ENCODE peak calls at places on chromosomes 11 and 22, in nine cellular contexts. One of them, this sample, is unnamed.

GRCh38 chr11:69359735-69360470 is 65.9 kb downstream of the MYEOV start:
- DNase-seq in naive thymus-derived CD8-positive, alpha-beta T cell: no peak
- DNase-seq in NCI-H345: no peak
- DNase-seq in lung microvascular endothelial cell: peak
- DNase-seq in tibial artery: peak
- DNase-seq in HFF-Myc: no peak
- DNase-seq in WERI-Rb-1: no peak
- DNase-seq in SK-N-SH: no peak
- DNase-seq in NCI-H2081 treated with DMSO at 0.1 percent for 48 hours: no peak
- DNase-seq in this sample: no peak

GRCh38 chr11:1844221-1845094 is 5.7 kb downstream of the TNNI2 start:
- DNase-seq in NCI-H2081 treated with DMSO at 0.1 percent for 48 hours: no peak
- DNase-seq in WERI-Rb-1: no peak
- DNase-seq in NCI-H345: no peak
- DNase-seq in HFF-Myc: no peak
- DNase-seq in naive thymus-derived CD8-positive, alpha-beta T cell: peak
- DNase-seq in SK-N-SH: peak
- DNase-seq in lung microvascular endothelial cell: peak
- DNase-seq in tibial artery: no peak
- DNase-seq in this sample: peak

GRCh38 chr22:46068908-46069481 is 81.3 kb upstream of the PPARA start:
- DNase-seq in NCI-H2081 treated with DMSO at 0.1 percent for 48 hours: no peak
- DNase-seq in SK-N-SH: no peak
- DNase-seq in HFF-Myc: no peak
- DNase-seq in lung microvascular endothelial cell: peak
- DNase-seq in WERI-Rb-1: no peak
- DNase-seq in tibial artery: peak
- DNase-seq in naive thymus-derived CD8-positive, alpha-beta T cell: no peak
- DNase-seq in NCI-H345: peak
- DNase-seq in this sample: peak

GRCh38 chr22:44659140-44659539 is 42.9 kb upstream of the PRR5 start:
- DNase-seq in lung microvascular endothelial cell: no peak
- DNase-seq in SK-N-SH: peak
- DNase-seq in NCI-H345: no peak
- DNase-seq in WERI-Rb-1: no peak
- DNase-seq in tibial artery: no peak
- DNase-seq in NCI-H2081 treated with DMSO at 0.1 percent for 48 hours: no peak
- DNase-seq in naive thymus-derived CD8-positive, alpha-beta T cell: no peak
- DNase-seq in HFF-Myc: no peak
- DNase-seq in this sample: no peak

GRCh38 chr11:95829580-95830259 is 39.4 kb downstream of the CEP57 start:
- DNase-seq in NCI-H345: no peak
- DNase-seq in naive thymus-derived CD8-positive, alpha-beta T cell: no peak
- DNase-seq in WERI-Rb-1: no peak
- DNase-seq in SK-N-SH: no peak
- DNase-seq in tibial artery: no peak
- DNase-seq in lung microvascular endothelial cell: no peak
- DNase-seq in HFF-Myc: no peak
- DNase-seq in NCI-H2081 treated with DMSO at 0.1 percent for 48 hours: no peak
- DNase-seq in this sample: no peak

GRCh38 chr11:47533690-47534135 is 19.2 kb downstream of the CELF1 start:
- DNase-seq in NCI-H2081 treated with DMSO at 0.1 percent for 48 hours: no peak
- DNase-seq in NCI-H345: no peak
- DNase-seq in tibial artery: no peak
- DNase-seq in SK-N-SH: no peak
- DNase-seq in naive thymus-derived CD8-positive, alpha-beta T cell: no peak
- DNase-seq in WERI-Rb-1: no peak
- DNase-seq in HFF-Myc: no peak
- DNase-seq in lung microvascular endothelial cell: no peak
- DNase-seq in this sample: no peak

GRCh38 chr11:118845369-118845768 is 38.3 kb upstream of the CXCR5 start:
- DNase-seq in HFF-Myc: no peak
- DNase-seq in naive thymus-derived CD8-positive, alpha-beta T cell: no peak
- DNase-seq in SK-N-SH: no peak
- DNase-seq in lung microvascular endothelial cell: peak
- DNase-seq in NCI-H345: no peak
- DNase-seq in WERI-Rb-1: no peak
- DNase-seq in tibial artery: no peak
- DNase-seq in NCI-H2081 treated with DMSO at 0.1 percent for 48 hours: no peak
- DNase-seq in this sample: no peak

GRCh38 chr11:8229299-8230177 is 34.1 kb downstream of the LMO1 start:
- DNase-seq in NCI-H2081 treated with DMSO at 0.1 percent for 48 hours: peak
- DNase-seq in NCI-H345: peak
- DNase-seq in tibial artery: no peak
- DNase-seq in lung microvascular endothelial cell: no peak
- DNase-seq in naive thymus-derived CD8-positive, alpha-beta T cell: no peak
- DNase-seq in SK-N-SH: peak
- DNase-seq in HFF-Myc: no peak
- DNase-seq in WERI-Rb-1: no peak
- DNase-seq in this sample: no peak

GRCh38 chr11:72308226-72309073 is 64.5 kb upstream of the PHOX2A start:
- DNase-seq in NCI-H345: peak
- DNase-seq in HFF-Myc: peak
- DNase-seq in lung microvascular endothelial cell: peak
- DNase-seq in WERI-Rb-1: peak
- DNase-seq in SK-N-SH: peak
- DNase-seq in NCI-H2081 treated with DMSO at 0.1 percent for 48 hours: peak
- DNase-seq in tibial artery: no peak
- DNase-seq in naive thymus-derived CD8-positive, alpha-beta T cell: no peak
- DNase-seq in this sample: no peak

GRCh38 chr11:4769838-4770237 is at the start of gene OR51F1:
- DNase-seq in lung microvascular endothelial cell: no peak
- DNase-seq in NCI-H2081 treated with DMSO at 0.1 percent for 48 hours: no peak
- DNase-seq in HFF-Myc: no peak
- DNase-seq in naive thymus-derived CD8-positive, alpha-beta T cell: no peak
- DNase-seq in NCI-H345: no peak
- DNase-seq in WERI-Rb-1: no peak
- DNase-seq in SK-N-SH: no peak
- DNase-seq in tibial artery: no peak
- DNase-seq in this sample: no peak

GRCh38 chr11:789951-790350 is at the start of gene CEND1:
- DNase-seq in tibial artery: no peak
- DNase-seq in naive thymus-derived CD8-positive, alpha-beta T cell: peak
- DNase-seq in lung microvascular endothelial cell: peak
- DNase-seq in HFF-Myc: no peak
- DNase-seq in WERI-Rb-1: peak
- DNase-seq in NCI-H2081 treated with DMSO at 0.1 percent for 48 hours: no peak
- DNase-seq in NCI-H345: peak
- DNase-seq in SK-N-SH: peak
- DNase-seq in this sample: no peak

GRCh38 chr11:35619754-35620640 is 1.7 kb downstream of the FJX1 start:
- DNase-seq in SK-N-SH: peak
- DNase-seq in tibial artery: no peak
- DNase-seq in naive thymus-derived CD8-positive, alpha-beta T cell: no peak
- DNase-seq in NCI-H345: peak
- DNase-seq in HFF-Myc: no peak
- DNase-seq in NCI-H2081 treated with DMSO at 0.1 percent for 48 hours: no peak
- DNase-seq in lung microvascular endothelial cell: peak
- DNase-seq in WERI-Rb-1: peak
- DNase-seq in this sample: peak

GRCh38 chr11:6505577-6506240 is 8.6 kb downstream of the DNHD1 start:
- DNase-seq in WERI-Rb-1: peak
- DNase-seq in NCI-H345: peak
- DNase-seq in naive thymus-derived CD8-positive, alpha-beta T cell: peak
- DNase-seq in SK-N-SH: peak
- DNase-seq in HFF-Myc: peak
- DNase-seq in lung microvascular endothelial cell: peak
- DNase-seq in NCI-H2081 treated with DMSO at 0.1 percent for 48 hours: no peak
- DNase-seq in tibial artery: no peak
- DNase-seq in this sample: no peak

GRCh38 chr11:79461144-79461543 is 20.3 kb upstream of the TENM4 start:
- DNase-seq in WERI-Rb-1: no peak
- DNase-seq in lung microvascular endothelial cell: peak
- DNase-seq in HFF-Myc: no peak
- DNase-seq in NCI-H2081 treated with DMSO at 0.1 percent for 48 hours: no peak
- DNase-seq in NCI-H345: peak
- DNase-seq in naive thymus-derived CD8-positive, alpha-beta T cell: no peak
- DNase-seq in SK-N-SH: peak
- DNase-seq in tibial artery: no peak
- DNase-seq in this sample: no peak

This sample was measured in Right ventricle myocardium inferior.